ENCODE peak calls at places on chromosomes 1 and 21, in eight cellular contexts. L is colonic mucosa, R is breast epithelium, U is Caco-2, A is GM23338, C is IMR-90, W is astrocyte, X is tibial nerve. B is an unnamed sample.

GRCh38 chr1:27070390-27071048 is 57.9 kb upstream of the TENT5B start:
- DNase-seq in L (no peak), R (no peak), U (peak), A (peak), C (no peak), W (no peak), X (no peak), B (no peak)

GRCh38 chr21:38807481-38807880 is 1.8 kb downstream of the ETS2 start:
- DNase-seq in L (no peak), R (no peak), U (no peak), A (no peak), C (no peak), W (no peak), X (no peak), B (no peak)

GRCh38 chr1:27021347-27022031 is 8.8 kb upstream of the TENT5B start:
- DNase-seq in L (no peak), R (no peak), U (no peak), A (no peak), C (peak), W (peak), X (no peak), B (no peak)

GRCh38 chr1:162223488-162223887 is 153.2 kb downstream of the SPATA46 start:
- DNase-seq in L (no peak), R (no peak), U (no peak), A (no peak), C (no peak), W (no peak), X (no peak), B (no peak)

GRCh38 chr1:15123925-15124324 is 29.6 kb upstream of the TMEM51 start:
- DNase-seq in L (no peak), R (no peak), U (no peak), A (no peak), C (no peak), W (no peak), X (no peak), B (no peak)

GRCh38 chr1:161082996-161083742 is 6.2 kb downstream of the NECTIN4 start:
- DNase-seq in L (peak), R (peak), U (peak), A (no peak), C (peak), W (peak), X (peak), B (no peak)

GRCh38 chr1:30856260-30856790 is 52.2 kb downstream of the SDC3 start:
- DNase-seq in L (no peak), R (no peak), U (no peak), A (peak), C (no peak), W (peak), X (no peak), B (no peak)

GRCh38 chr1:159804924-159805323 is 2.8 kb downstream of the FCRL6 start:
- DNase-seq in L (no peak), R (no peak), U (no peak), A (no peak), C (peak), W (no peak), X (no peak), B (no peak)

GRCh38 chr1:27138927-27139326 is 16.0 kb downstream of the SLC9A1 start:
- DNase-seq in L (no peak), R (no peak), U (no peak), A (no peak), C (no peak), W (no peak), X (no peak), B (no peak)

GRCh38 chr1:230516890-230517289 is 90.8 kb upstream of the PGBD5 start:
- DNase-seq in L (no peak), R (no peak), U (no peak), A (no peak), C (no peak), W (no peak), X (no peak), B (no peak)

GRCh38 chr1:154404511-154404931 is 622 bp upstream of the IL6R start:
- DNase-seq in L (peak), R (no peak), U (no peak), A (no peak), C (no peak), W (no peak), X (no peak), B (peak)

GRCh38 chr1:240526321-240526720 is 85.6 kb downstream of the GREM2 start:
- DNase-seq in L (no peak), R (no peak), U (no peak), A (peak), C (peak), W (no peak), X (no peak), B (no peak)

GRCh38 chr1:2866415-2867086 is 65.1 kb upstream of the TTC34 start:
- DNase-seq in L (no peak), R (no peak), U (no peak), A (no peak), C (no peak), W (no peak), X (no peak), B (no peak)

GRCh38 chr1:31573261-31573660 is 3.1 kb upstream of the TINAGL1 start:
- DNase-seq in L (peak), R (no peak), U (no peak), A (no peak), C (no peak), W (no peak), X (no peak), B (no peak)

GRCh38 chr1:2628933-2629626 is 3.7 kb downstream of the MMEL1 start:
- DNase-seq in L (no peak), R (peak), U (no peak), A (peak), C (no peak), W (no peak), X (no peak), B (no peak)

DNA sequence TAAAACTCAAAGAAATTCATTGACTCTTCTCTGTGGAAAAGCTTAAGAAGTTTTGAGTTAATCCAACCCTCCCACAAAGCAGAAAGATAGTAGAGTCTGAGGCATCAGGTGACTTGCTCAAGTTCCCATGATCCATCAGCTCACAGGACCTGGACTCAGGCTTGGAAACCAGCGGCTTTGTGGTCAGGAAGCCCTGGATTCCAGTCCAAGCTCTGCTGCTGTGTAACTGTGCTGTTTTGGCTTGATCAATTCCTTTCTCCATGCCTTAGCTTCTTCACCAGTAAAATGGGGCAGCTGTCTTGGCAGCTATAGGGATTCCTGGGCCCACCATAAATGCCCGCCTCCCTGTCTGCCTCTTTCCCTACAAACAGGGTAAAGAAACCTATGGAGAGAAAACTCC is 180.2 kb downstream of the HIVEP3 start:
- DNase-seq in L (no peak), R (no peak), U (no peak), A (no peak), C (peak), W (peak), X (no peak), B (no peak)
- H3K4me3 ChIP-seq in L (no peak), R (no peak), U (no peak), A (no peak), C (no peak), W (no peak), X (no peak), B (peak)

GRCh38 chr1:44621841-44622286 is 52.4 kb downstream of the TMEM53 start:
- DNase-seq in L (no peak), R (no peak), U (no peak), A (no peak), C (peak), W (peak), X (no peak), B (no peak)

GRCh38 chr1:44619261-44619900 is 54.9 kb downstream of the TMEM53 start:
- DNase-seq in L (no peak), R (no peak), U (no peak), A (no peak), C (peak), W (peak), X (no peak), B (no peak)

GRCh38 chr1:44617703-44618029 is 56.6 kb downstream of the TMEM53 start:
- DNase-seq in L (no peak), R (no peak), U (no peak), A (no peak), C (no peak), W (no peak), X (no peak), B (no peak)

GRCh38 chr1:44616991-44617702 is 57.1 kb downstream of the TMEM53 start:
- DNase-seq in L (no peak), R (no peak), U (no peak), A (peak), C (peak), W (no peak), X (no peak), B (no peak)

DNA sequence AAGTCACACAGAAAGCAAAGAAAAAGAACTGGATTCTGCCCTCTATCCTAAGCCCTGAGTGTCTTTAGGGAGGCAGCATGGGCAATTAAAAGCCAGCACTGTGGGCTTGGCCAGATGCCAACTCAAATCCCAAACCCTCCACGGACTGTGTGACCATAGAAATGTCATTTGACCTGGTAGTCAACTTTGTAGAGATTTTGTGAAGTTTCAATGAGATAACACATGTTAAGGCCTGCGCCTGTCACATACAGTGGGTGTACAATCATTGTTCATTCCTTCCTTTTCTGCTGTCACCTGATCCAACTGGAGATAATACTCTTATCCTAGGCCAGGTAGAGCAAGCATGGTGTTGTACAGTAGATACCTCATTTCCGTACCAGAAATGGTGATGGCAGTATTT is 54.2 kb downstream of the TMEM53 start:
- DNase-seq in L (no peak), R (no peak), U (no peak), A (no peak), C (no peak), W (no peak), X (no peak), B (no peak)
- TF ChIP-seq CTCF in L (no peak), R (no peak), U (no peak), A (no peak), C (no peak), W (no peak), X (no peak), B (no peak)

DNA sequence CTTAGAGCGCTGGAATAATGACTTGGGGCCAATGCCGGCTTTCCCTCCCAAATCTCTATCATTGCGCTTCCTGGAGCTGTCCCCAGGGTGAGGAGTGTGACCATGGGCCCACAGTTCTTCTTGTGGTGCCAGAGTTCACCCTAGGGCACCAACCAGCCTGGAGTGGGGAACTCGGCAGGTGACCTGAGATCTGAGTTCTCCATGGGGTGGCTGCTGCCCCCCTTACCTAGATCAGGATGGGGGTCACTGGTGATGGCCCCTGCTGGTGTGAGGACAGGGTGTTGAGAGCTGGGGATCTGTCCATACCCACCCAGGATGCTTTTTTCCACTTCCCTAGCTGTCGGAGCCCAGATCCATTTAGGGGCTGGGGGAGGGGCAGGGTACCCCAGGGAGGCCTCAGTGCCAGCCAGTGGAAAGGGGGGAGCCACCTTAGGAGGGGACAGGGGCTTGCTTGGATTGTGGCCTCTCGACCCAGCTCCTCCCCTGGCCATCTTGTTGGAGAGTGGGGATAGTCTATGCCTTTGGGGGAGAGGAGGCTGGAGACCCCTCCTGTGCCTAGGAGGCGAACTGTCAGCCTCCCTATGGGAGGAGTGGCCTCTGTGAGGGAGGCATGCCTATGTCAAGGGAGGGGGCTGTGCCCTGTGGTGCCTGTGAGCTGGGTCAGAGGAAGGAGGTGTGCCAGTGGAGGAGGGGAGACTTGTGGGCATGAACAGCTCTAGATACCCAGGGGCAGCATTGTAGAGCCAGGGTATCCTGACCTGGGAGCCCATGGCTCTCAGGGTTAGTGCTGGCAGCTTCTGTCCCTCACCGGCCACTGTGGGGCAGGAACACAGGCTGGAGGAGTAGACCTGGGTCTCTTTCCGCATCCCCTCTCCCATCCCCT is 1.8 kb downstream of the FOXO6 start:
- DNase-seq in L (no peak), R (no peak), U (no peak), A (no peak), C (no peak), W (no peak), X (no peak), B (no peak)
- H3K4me3 ChIP-seq in L (no peak), R (no peak), U (no peak), A (peak), C (no peak), W (no peak), X (no peak), B (no peak)

GRCh38 chr1:227999056-227999930 is 7.5 kb upstream of the WNT3A start:
- DNase-seq in L (peak), R (peak), U (peak), A (peak), C (peak), W (peak), X (no peak), B (peak)
- TF ChIP-seq CTCF in L (peak), R (no peak), U (peak), A (peak), C (peak), W (peak), X (peak), B (peak)

GRCh38 chr1:150551784-150552691 is 2.8 kb downstream of the ADAMTSL4 start:
- DNase-seq in L (peak), R (peak), U (peak), A (no peak), C (peak), W (peak), X (peak), B (no peak)

GRCh38 chr1:150553392-150554085 is 4.3 kb downstream of the ADAMTSL4 start:
- DNase-seq in L (no peak), R (no peak), U (no peak), A (no peak), C (no peak), W (no peak), X (no peak), B (no peak)

GRCh38 chr1:150554086-150554452 is 4.9 kb downstream of the ADAMTSL4 start:
- DNase-seq in L (no peak), R (no peak), U (no peak), A (no peak), C (no peak), W (no peak), X (no peak), B (no peak)

GRCh38 chr1:150551049-150551783 is 2.0 kb downstream of the ADAMTSL4 start:
- DNase-seq in L (no peak), R (no peak), U (no peak), A (no peak), C (no peak), W (no peak), X (no peak), B (no peak)

GRCh38 chr1:150552692-150553278 is 3.6 kb downstream of the ADAMTSL4 start:
- DNase-seq in L (no peak), R (no peak), U (no peak), A (no peak), C (no peak), W (no peak), X (no peak), B (no peak)
- H3K4me3 ChIP-seq in L (no peak), R (peak), U (no peak), A (no peak), C (no peak), W (no peak), X (no peak), B (no peak)

DNA sequence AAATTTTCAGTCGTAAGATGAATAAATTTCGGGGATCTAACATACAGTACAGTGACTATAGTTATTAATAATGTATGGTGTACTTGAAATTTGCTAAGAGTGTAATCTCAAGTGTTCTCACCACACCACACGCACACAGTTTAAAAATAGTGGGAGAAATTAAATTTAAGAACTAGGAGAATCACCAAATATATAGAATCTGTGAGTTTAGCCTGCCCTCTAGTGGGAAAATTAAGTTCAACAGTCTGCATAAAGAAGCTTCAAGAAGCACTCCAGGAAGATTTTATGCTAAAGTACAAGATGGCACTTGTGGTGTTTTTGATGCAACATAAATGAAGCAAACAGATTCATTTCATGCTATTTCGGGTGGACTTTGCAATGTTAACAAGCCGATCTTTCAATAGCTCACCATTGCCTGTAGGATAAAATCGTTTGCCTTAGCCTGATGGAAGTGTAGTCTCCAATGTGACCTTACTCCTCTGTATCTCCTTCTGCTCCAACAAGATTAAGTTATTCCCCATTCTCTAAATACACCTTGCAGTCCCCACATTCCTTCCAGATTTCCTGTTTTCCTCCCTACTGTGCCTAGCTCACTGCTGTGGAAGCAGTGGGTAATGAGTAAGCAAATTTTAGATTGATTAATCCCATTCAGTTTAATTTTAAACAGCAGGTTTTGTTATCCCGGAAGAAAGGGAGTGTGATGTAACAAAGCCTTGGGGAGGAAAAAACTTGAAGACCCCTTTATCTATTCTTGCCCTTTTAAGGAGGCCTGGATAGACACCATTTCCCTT is 8.7 kb upstream of the PIK3C2B start:
- DNase-seq in L (peak), R (no peak), U (peak), A (peak), C (peak), W (peak), X (no peak), B (no peak)
- TF ChIP-seq CTCF in L (peak), R (peak), U (peak), A (peak), C (peak), W (peak), X (peak), B (peak)

DNA sequence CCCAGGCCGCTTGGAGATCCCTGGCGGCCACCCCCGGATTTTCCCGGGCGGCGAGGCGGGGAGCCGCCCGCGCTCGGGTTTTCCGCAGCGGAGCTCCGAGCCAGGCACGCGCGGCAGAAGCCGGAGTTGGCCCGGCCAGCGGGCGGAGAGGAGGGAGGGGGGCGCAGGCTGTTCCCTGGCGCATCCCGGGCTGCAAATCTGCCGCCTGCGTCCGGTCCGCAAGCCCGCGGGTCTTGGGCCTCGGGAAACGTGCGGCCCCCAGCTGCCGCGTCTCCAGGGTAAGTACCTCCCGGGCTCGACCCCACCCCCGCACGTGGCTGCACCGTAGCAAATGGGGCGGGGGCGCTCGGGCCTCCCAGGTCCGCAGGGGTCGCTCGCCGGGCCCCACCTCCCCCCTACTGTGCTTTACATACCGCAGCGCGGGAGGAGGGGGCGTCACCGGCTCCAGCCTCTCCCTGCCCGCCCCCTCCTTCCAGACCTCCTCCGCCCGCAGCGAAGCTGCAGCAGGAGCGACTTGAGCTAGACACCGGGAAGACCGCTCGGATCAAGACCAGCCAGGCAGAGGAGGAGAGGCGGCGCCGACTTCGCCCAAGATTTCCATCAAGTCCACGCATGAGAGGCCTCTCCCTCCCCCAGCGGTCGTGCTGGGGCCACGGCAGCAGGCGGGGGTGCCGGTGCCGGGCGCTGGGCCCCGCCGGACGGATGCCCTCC is 1.6 kb downstream of the TMEM200B start:
- DNase-seq in L (no peak), R (no peak), U (no peak), A (peak), C (peak), W (no peak), X (no peak), B (no peak)
- H3K4me3 ChIP-seq in L (peak), R (peak), U (no peak), A (peak), C (peak), W (peak), X (peak), B (no peak)

DNA sequence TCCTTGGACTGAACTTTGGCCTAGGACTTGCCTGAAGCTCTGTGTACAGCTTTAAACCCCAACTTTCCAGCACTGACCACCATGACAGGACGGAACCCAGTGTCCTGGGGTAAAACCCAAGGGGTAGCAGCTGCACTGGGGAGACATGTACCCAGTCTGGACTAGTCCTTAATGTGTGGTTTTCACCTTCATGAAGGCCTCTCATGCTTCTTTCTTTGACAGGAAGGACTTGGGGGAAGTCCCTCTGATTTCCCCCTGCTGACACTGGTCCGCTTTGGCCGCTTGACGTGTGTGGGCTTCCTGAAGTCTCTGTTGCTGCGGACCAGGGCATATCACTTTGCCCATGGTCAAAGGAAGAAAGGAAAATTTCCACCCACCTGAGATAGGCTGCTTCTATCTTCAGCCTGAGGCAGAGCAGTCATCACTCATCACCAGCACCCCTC is 66.3 kb upstream of the PRDX6 start:
- DNase-seq in L (no peak), R (no peak), U (no peak), A (no peak), C (no peak), W (no peak), X (no peak), B (peak)
- TF ChIP-seq CTCF in L (no peak), R (no peak), U (no peak), A (no peak), C (no peak), W (no peak), X (no peak), B (no peak)

B was measured in GM12864.